ENCODE peak calls at places on chromosomes 7 and 10, in nine cellular contexts. L is AG04450; U is cardiac fibroblast; W is skeletal muscle cell; Q is fibroblast of lung; F is spleen; G is left lung; Y is CD8-positive, alpha-beta memory T cell; P is cardiac muscle cell. I is an unnamed sample.

GRCh38 chr10:4191354-4191753 is 406.3 kb upstream of the KLF6 start:
- DNase-seq in L (no peak), U (no peak), W (no peak), Q (no peak), F (no peak), G (no peak), Y (no peak), P (no peak), I (no peak)

GRCh38 chr7:15407910-15408309 is 153.9 kb downstream of the AGMO start:
- DNase-seq in L (no peak), U (no peak), W (no peak), Q (no peak), F (no peak), G (no peak), Y (no peak), P (no peak), I (no peak)

GRCh38 chr10:89702121-89702480 is 711 bp downstream of the KIF20B start:
- DNase-seq in L (no peak), U (peak), W (no peak), Q (peak), F (no peak), G (no peak), Y (no peak), P (no peak), I (no peak)

GRCh38 chr7:151432658-151433521 is 7.1 kb downstream of the CRYGN start:
- DNase-seq in L (no peak), U (no peak), W (no peak), Q (no peak), F (no peak), G (peak), Y (peak), P (no peak), I (no peak)

GRCh38 chr10:119516381-119517234 is 25.9 kb downstream of the RGS10 start:
- DNase-seq in L (no peak), U (peak), W (no peak), Q (no peak), F (peak), G (peak), Y (peak), P (peak), I (no peak)

GRCh38 chr10:119246862-119247549 is 39.6 kb downstream of the GRK5 start:
- DNase-seq in L (peak), U (peak), W (peak), Q (peak), F (peak), G (no peak), Y (no peak), P (no peak), I (no peak)

GRCh38 chr10:96768136-96768535 is 47.8 kb upstream of the PIK3AP1 start:
- DNase-seq in L (no peak), U (no peak), W (no peak), Q (no peak), F (no peak), G (no peak), Y (no peak), P (no peak), I (no peak)

GRCh38 chr7:45153238-45153637 is 4.4 kb upstream of the RAMP3 start:
- DNase-seq in L (no peak), U (no peak), W (no peak), Q (no peak), F (peak), G (peak), Y (no peak), P (no peak), I (no peak)

GRCh38 chr10:8967004-8967530 is 912.6 kb downstream of the GATA3 start:
- DNase-seq in L (no peak), U (peak), W (peak), Q (peak), F (no peak), G (no peak), Y (no peak), P (no peak), I (no peak)

GRCh38 chr10:118742787-118743186 is 12.0 kb downstream of the CACUL1 start:
- DNase-seq in L (peak), U (peak), W (no peak), Q (peak), F (no peak), G (no peak), Y (no peak), P (no peak), I (no peak)

GRCh38 chr10:47058961-47059391 is 147.7 kb downstream of the PTPN20 start:
- DNase-seq in L (no peak), U (no peak), W (no peak), Q (peak), F (peak), G (no peak), Y (no peak), P (no peak), I (no peak)

GRCh38 chr7:159030490-159031134 is 114.1 kb downstream of the VIPR2 start:
- DNase-seq in L (no peak), U (no peak), W (no peak), Q (no peak), F (no peak), G (no peak), Y (no peak), P (peak), I (peak)

GRCh38 chr10:80146918-80147317 is 14.4 kb downstream of the PLAC9 start:
- DNase-seq in L (no peak), U (no peak), W (no peak), Q (no peak), F (no peak), G (no peak), Y (no peak), P (no peak), I (no peak)

GRCh38 chr7:103797647-103798307 is 191.7 kb downstream of the RELN start:
- DNase-seq in L (no peak), U (no peak), W (no peak), Q (no peak), F (no peak), G (no peak), Y (no peak), P (no peak), I (no peak)

GRCh38 chr10:54620352-54620751 is 180.7 kb downstream of the PCDH15 start:
- DNase-seq in L (no peak), U (no peak), W (no peak), Q (no peak), F (no peak), G (no peak), Y (no peak), P (no peak), I (no peak)

GRCh38 chr10:135601-136464 is 578 bp downstream of the ZMYND11 start:
- DNase-seq in L (no peak), U (peak), W (no peak), Q (peak), F (peak), G (peak), Y (peak), P (peak), I (peak)

GRCh38 chr7:100583132-100584045 is 2.5 kb downstream of the LRCH4 start:
- DNase-seq in L (no peak), U (peak), W (no peak), Q (peak), F (peak), G (peak), Y (peak), P (peak), I (peak)

GRCh38 chr7:155456772-155457543 is 971 bp upstream of the EN2 start:
- DNase-seq in L (no peak), U (peak), W (peak), Q (peak), F (peak), G (peak), Y (no peak), P (peak), I (peak)

GRCh38 chr7:148697950-148698396 is 730 bp upstream of the CUL1 start:
- DNase-seq in L (no peak), U (no peak), W (no peak), Q (peak), F (no peak), G (no peak), Y (no peak), P (no peak), I (no peak)

GRCh38 chr10:61776615-61777266 is 114.0 kb downstream of the CABCOCO1 start:
- DNase-seq in L (no peak), U (no peak), W (no peak), Q (no peak), F (no peak), G (no peak), Y (no peak), P (no peak), I (no peak)

GRCh38 chr7:151080522-151081169 is at the start of gene FASTK:
- DNase-seq in L (peak), U (peak), W (peak), Q (peak), F (peak), G (peak), Y (peak), P (peak), I (peak)

GRCh38 chr10:68043030-68043429 is 32.1 kb downstream of the HERC4 start:
- DNase-seq in L (no peak), U (peak), W (no peak), Q (peak), F (no peak), G (no peak), Y (no peak), P (no peak), I (no peak)

GRCh38 chr7:16235743-16236142 is 185.6 kb downstream of the CRPPA start:
- DNase-seq in L (no peak), U (no peak), W (no peak), Q (no peak), F (no peak), G (no peak), Y (no peak), P (no peak), I (no peak)

GRCh38 chr10:70672165-70672992 is at the start of gene ADAMTS14:
- DNase-seq in L (no peak), U (peak), W (no peak), Q (peak), F (peak), G (no peak), Y (no peak), P (peak), I (peak)
- H3K4me3 ChIP-seq in L (peak), U (peak), W (peak), Q (peak), F (peak), G (peak), Y (peak), P (peak), I (peak)

GRCh38 chr10:52539463-52539862 is 225.4 kb downstream of the DKK1 start:
- DNase-seq in L (no peak), U (peak), W (no peak), Q (peak), F (no peak), G (no peak), Y (no peak), P (no peak), I (no peak)
- H3K4me3 ChIP-seq in L (no peak), U (no peak), W (no peak), Q (no peak), F (no peak), G (no peak), Y (no peak), P (no peak), I (no peak)

DNA sequence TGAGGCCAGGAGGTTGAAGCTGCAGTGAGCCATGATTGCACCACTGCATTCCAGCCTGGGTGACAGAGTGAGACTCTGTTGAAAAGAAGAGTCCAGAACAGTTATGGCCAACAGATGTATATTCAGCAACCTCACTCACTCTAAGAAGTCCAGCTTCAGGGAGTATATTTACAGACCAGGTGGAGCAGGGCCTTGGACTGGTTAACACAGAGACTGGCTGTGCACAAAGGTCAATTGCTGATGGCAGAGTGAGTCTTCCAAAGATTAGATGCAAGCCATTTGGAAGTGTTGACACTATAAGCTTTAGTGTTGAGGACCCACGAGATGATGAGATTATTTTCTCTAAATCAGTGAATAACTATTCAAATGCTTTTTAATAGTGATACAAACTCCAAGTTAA is 24.9 kb downstream of the CLRN3 start:
- DNase-seq in L (no peak), U (no peak), W (no peak), Q (no peak), F (no peak), G (no peak), Y (no peak), P (no peak), I (no peak)
- H3K4me3 ChIP-seq in L (no peak), U (no peak), W (no peak), Q (no peak), F (no peak), G (no peak), Y (no peak), P (no peak), I (no peak)

DNA sequence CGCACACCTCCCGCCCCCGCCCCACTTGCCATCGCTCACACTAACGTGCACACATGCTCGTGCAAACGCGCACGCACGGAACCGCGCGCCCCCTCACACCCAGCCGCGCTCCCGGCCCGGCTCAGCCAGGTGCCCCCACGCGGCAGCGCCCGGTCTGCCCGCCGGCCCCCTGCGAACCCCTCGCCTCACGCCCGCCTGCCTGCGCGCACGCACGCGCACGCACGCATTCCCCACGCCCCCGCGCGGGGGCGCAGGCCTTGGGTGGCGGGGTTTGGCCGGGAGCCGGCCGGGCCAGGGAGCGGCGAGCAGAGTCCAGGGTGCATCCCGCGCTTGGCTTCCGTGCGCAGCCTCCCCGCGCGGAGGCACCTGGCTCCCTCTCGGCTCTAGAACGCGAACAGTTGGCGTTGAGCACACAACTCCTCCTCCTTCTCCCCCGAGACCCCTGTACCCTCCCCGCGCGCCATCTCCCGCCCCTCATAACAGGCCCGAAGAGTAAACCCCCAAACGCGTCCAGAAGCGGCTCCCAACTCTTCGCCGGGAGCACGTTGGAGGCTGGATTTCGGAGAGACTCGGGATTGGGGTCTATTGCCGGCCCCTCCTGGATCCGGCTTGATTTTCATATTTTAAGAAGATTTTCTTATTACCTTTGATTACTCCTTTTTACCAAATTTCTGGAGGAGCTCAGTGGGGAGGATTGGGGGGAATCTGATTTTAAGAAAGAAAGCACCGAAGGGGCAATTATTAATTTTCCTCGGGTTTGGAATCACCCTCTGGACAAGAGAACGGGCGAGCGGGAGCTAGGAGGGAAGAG is 546 bp upstream of the SORCS3 start:
- DNase-seq in L (no peak), U (no peak), W (no peak), Q (no peak), F (no peak), G (no peak), Y (no peak), P (peak), I (no peak)
- H3K4me3 ChIP-seq in L (no peak), U (no peak), W (peak), Q (no peak), F (peak), G (no peak), Y (no peak), P (peak), I (peak)

GRCh38 chr7:23474829-23475578 is 4.7 kb upstream of the IGF2BP3 start:
- DNase-seq in L (no peak), U (peak), W (no peak), Q (no peak), F (no peak), G (no peak), Y (no peak), P (no peak), I (no peak)
- H3K4me3 ChIP-seq in L (peak), U (peak), W (peak), Q (peak), F (peak), G (peak), Y (no peak), P (peak), I (no peak)

GRCh38 chr10:23976285-23976684 is 232.7 kb upstream of the KIAA1217 start:
- DNase-seq in L (no peak), U (no peak), W (no peak), Q (no peak), F (no peak), G (no peak), Y (no peak), P (no peak), I (no peak)

GRCh38 chr10:23980054-23980453 is 228.9 kb upstream of the KIAA1217 start:
- DNase-seq in L (no peak), U (no peak), W (no peak), Q (no peak), F (no peak), G (no peak), Y (no peak), P (peak), I (no peak)

DNA sequence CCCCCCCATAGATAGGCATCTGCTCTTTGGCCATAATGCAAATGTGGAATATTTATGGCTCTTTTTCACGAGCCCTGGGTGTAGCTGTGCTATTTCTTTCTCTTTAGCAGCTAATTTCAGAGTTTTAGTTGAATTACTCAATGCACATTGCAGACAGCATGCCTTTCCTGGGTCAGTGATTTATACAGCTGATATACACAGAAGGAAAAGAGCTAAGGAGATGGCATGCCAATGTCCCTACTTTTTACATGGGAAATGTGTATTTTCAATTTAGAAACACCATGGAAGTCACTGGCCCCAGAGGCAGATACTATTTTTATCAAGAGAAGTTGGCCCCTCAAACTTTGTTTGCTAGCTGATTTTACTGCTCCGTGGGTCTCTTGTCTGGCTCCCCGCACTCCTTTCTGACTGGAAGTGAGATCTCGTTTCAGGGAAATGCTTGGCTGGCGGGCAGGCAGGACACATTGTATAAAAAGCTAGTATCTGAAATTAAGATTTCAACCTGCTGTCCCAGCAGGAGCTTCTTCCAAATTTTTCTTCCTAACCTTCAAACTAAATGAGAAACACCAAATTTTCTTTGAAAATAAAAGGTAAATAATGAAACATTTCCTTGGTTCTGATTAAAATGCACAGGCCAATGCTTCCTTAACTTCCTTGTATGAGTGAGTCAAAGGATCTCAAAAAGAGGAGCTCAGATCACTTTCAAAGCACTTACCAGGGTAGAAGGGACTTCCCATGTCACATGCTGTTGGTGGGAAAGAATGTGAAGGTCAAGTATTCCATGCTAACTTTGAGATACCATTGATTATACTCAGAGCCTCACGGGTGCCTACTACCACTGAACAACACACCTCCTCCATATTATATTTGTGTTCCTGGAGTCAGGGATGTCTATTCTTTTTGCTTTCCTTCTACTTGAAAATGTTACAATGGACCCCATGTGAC is 233.8 kb upstream of the KIAA1217 start:
- DNase-seq in L (no peak), U (no peak), W (no peak), Q (no peak), F (no peak), G (no peak), Y (no peak), P (peak), I (no peak)
- H3K4me3 ChIP-seq in L (no peak), U (no peak), W (no peak), Q (no peak), F (no peak), G (no peak), Y (no peak), P (no peak), I (no peak)